ENCODE peak calls at places on chromosomes 3 and 15, in six cellular contexts. R, K, U, P, G and I are unnamed samples.

GRCh38 chr3:133464573-133464972 is 64.7 kb downstream of the BFSP2 start:
- DNase-seq in G (no peak), P (no peak), U (peak), R (no peak), K (no peak), I (no peak)

GRCh38 chr3:138051946-138052802 is 42.2 kb downstream of the CLDN18 start:
- DNase-seq in G (no peak), P (no peak), K (no peak), U (no peak), R (no peak), I (no peak)

GRCh38 chr3:153129426-153129825 is 32.6 kb upstream of the RAP2B start:
- DNase-seq in G (no peak), K (no peak), P (no peak), R (no peak), U (no peak), I (no peak)

GRCh38 chr3:111714305-111714704 is 119.2 kb upstream of the ZBED2 start:
- DNase-seq in K (peak), R (no peak), P (no peak), G (no peak), U (no peak), I (no peak)

GRCh38 chr3:185420762-185421161 is 57.8 kb downstream of the MAP3K13 start:
- DNase-seq in G (no peak), R (no peak), U (no peak), P (no peak), K (no peak), I (no peak)

GRCh38 chr3:81666502-81667121 is 94.8 kb downstream of the GBE1 start:
- DNase-seq in G (no peak), R (no peak), P (no peak), K (no peak), U (peak), I (no peak)

GRCh38 chr3:38016410-38016809 is 13.0 kb downstream of the PLCD1 start:
- DNase-seq in R (peak), G (peak), K (no peak), P (no peak), U (no peak), I (no peak)

GRCh38 chr3:187551419-187551818 is 118.8 kb downstream of the SST start:
- DNase-seq in P (no peak), K (no peak), R (no peak), U (no peak), G (no peak), I (no peak)

GRCh38 chr3:122944671-122945151 is 82.9 kb downstream of the SEMA5B start:
- DNase-seq in K (no peak), R (no peak), U (peak), G (no peak), P (no peak), I (no peak)

GRCh38 chr3:129793947-129794318 is 99.6 kb downstream of the TMCC1 start:
- DNase-seq in U (no peak), R (peak), G (no peak), P (no peak), K (peak), I (peak)

GRCh38 chr3:115436767-115437301 is 186.5 kb upstream of the GAP43 start:
- DNase-seq in G (no peak), R (no peak), U (peak), K (no peak), P (no peak), I (no peak)

GRCh38 chr3:124802702-124803101 is 72.5 kb downstream of the UMPS start:
- DNase-seq in P (no peak), U (no peak), K (no peak), G (no peak), R (no peak), I (no peak)

GRCh38 chr3:95333826-95334225 is 1271.0 kb downstream of the NSUN3 start:
- DNase-seq in K (no peak), P (no peak), R (no peak), U (no peak), G (no peak), I (no peak)

GRCh38 chr3:11808231-11808630 is 38.5 kb downstream of the TAMM41 start:
- DNase-seq in P (no peak), G (peak), R (no peak), U (no peak), K (no peak), I (no peak)

GRCh38 chr15:75454471-75455418 is 3.3 kb upstream of the SIN3A start:
- DNase-seq in U (peak), P (peak), R (peak), G (peak), K (peak), I (peak)

GRCh38 chr15:75720787-75721461 is 8.3 kb upstream of the CSPG4 start:
- DNase-seq in P (no peak), R (peak), U (no peak), G (peak), K (peak), I (no peak)

GRCh38 chr3:160018959-160019358 is 30.3 kb downstream of the IL12A start:
- DNase-seq in G (no peak), P (no peak), U (no peak), K (no peak), R (no peak), I (no peak)

GRCh38 chr3:53114412-53115074 is 15.7 kb downstream of the RFT1 start:
- DNase-seq in R (no peak), K (no peak), U (no peak), P (no peak), G (no peak), I (no peak)